ENCODE peak calls at places on chromosome 1, in four cellular contexts. E, C, T and D are unnamed samples.

GRCh38 chr1:244171241-244171985 is 120.3 kb downstream of the ZBTB18 start:
- DNase-seq in C (no peak), E (no peak), T (no peak), D (no peak)

GRCh38 chr1:73980324-73981040 is 217.5 kb downstream of the LRRIQ3 start:
- DNase-seq in T (no peak), E (no peak), C (no peak), D (no peak)

GRCh38 chr1:243731301-243731891 is 118.6 kb downstream of the AKT3 start:
- DNase-seq in E (no peak), T (no peak), C (no peak), D (no peak)

GRCh38 chr1:233409540-233409939 is 82.0 kb downstream of the MAP3K21 start:
- DNase-seq in E (no peak), T (no peak), C (no peak), D (no peak)

GRCh38 chr1:178119623-178120022 is 25.7 kb downstream of the RASAL2 start:
- DNase-seq in T (no peak), C (no peak), E (no peak), D (no peak)

GRCh38 chr1:201769966-201770365 is 59.0 kb upstream of the IPO9 start:
- DNase-seq in T (peak), E (peak), C (no peak), D (peak)

GRCh38 chr1:31567956-31568570 is 8.3 kb upstream of the TINAGL1 start:
- DNase-seq in E (peak), C (no peak), T (no peak), D (no peak)

GRCh38 chr1:44049839-44050238 is 18.6 kb upstream of the SLC6A9 start:
- DNase-seq in E (peak), C (peak), T (peak), D (peak)

GRCh38 chr1:18884727-18885126 is 17.6 kb downstream of the ALDH4A1 start:
- DNase-seq in T (no peak), C (no peak), E (no peak), D (no peak)

GRCh38 chr1:17632541-17633193 is 93.2 kb downstream of the ARHGEF10L start:
- DNase-seq in T (peak), E (peak), C (no peak), D (peak)

GRCh38 chr1:18948048-18948912 is 8.2 kb downstream of the IFFO2 start:
- DNase-seq in T (no peak), C (no peak), E (peak), D (no peak)

GRCh38 chr1:68112835-68113243 is 62.4 kb upstream of the DIRAS3 start:
- DNase-seq in C (peak), T (peak), E (peak), D (peak)

GRCh38 chr1:158039380-158039779 is 45.9 kb downstream of the KIRREL1 start:
- DNase-seq in C (no peak), T (peak), E (peak), D (no peak)

GRCh38 chr1:203531063-203531462 is 37.1 kb downstream of the OPTC start:
- DNase-seq in C (no peak), T (no peak), E (no peak), D (no peak)

GRCh38 chr1:15442759-15443158 is 4.5 kb downstream of the CTRC start:
- DNase-seq in E (no peak), T (no peak), C (no peak), D (no peak)
- TF ChIP-seq CTCF in E (no peak), T (no peak), C (no peak), D (no peak)

DNA sequence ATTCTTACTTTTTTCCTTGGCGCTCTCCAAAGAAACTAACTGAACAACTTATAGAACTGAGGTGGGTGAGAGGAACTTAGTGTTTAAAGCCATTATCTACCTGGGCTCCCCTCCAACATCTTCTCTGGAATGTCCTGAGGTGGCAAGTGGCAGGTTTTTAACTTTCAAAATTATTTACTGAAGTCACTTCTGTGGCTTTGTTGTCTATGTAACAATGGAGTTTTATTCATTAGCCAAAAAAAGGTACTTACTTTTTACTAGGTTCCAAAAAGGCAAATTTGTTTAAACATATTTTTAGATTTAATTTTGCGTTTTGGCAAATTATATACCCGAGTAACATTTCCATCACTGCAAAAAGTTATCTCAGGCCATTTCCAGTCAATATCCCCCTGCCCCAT is 2.4 kb downstream of the ENO1 start:
- DNase-seq in E (no peak), T (no peak), C (no peak), D (no peak)
- H3K4me3 ChIP-seq in E (peak), T (peak), C (peak), D (peak)

GRCh38 chr1:53725238-53725689 is 13.7 kb downstream of the GLIS1 start:
- DNase-seq in C (no peak), T (no peak), E (peak), D (no peak)
- TF ChIP-seq CTCF in C (no peak), T (no peak), E (no peak), D (peak)

GRCh38 chr1:119112244-119112643 is 28.2 kb downstream of the WARS2 start:
- DNase-seq in T (no peak), C (no peak), E (no peak), D (no peak)
- H3K4me3 ChIP-seq in T (no peak), C (no peak), E (no peak), D (no peak)